ENCODE peak calls at places on chromosomes 7 and 10, in six cellular contexts. K is GM12878, Y is fibroblast of mammary gland, V is adrenal gland, T is sigmoid colon, H is fibroblast of lung. P is an unnamed sample.
A peak's percentile ranks its signal among the peaks of the same experiment; 100 is the strongest.

GRCh38 chr10:17075510-17075909 is 54.1 kb downstream of the CUBN start:
- DNase-seq in K (no peak), Y (peak; percentile 97), V (peak; percentile 30), T (no peak), H (peak; percentile 96), P (no peak)

GRCh38 chr7:28435152-28435551 is 22.8 kb downstream of the CREB5 start:
- DNase-seq in K (no peak), Y (no peak), V (no peak), T (no peak), H (no peak), P (no peak)

GRCh38 chr7:4468320-4469102 is 213.6 kb upstream of the FOXK1 start:
- DNase-seq in K (no peak), Y (no peak), V (no peak), T (no peak), H (no peak), P (no peak)

GRCh38 chr10:95480102-95480900 is 80.9 kb downstream of the SORBS1 start:
- DNase-seq in K (no peak), Y (peak; percentile 14), V (peak; percentile 45), T (peak; percentile 77), H (no peak), P (no peak)

GRCh38 chr7:137846588-137847417 is at the start of gene DGKI:
- DNase-seq in K (no peak), Y (no peak), V (no peak), T (no peak), H (peak; percentile 33), P (no peak)

GRCh38 chr7:112995091-112995824 is 91.4 kb downstream of the GPR85 start:
- DNase-seq in K (no peak), Y (peak; percentile 81), V (no peak), T (no peak), H (peak; percentile 92), P (no peak)

GRCh38 chr7:20776214-20776875 is 10.3 kb downstream of the SP8 start:
- DNase-seq in K (no peak), Y (no peak), V (no peak), T (no peak), H (no peak), P (no peak)

GRCh38 chr7:139745330-139746143 is 32.3 kb downstream of the HIPK2 start:
- DNase-seq in K (no peak), Y (peak; percentile 57), V (no peak), T (no peak), H (no peak), P (no peak)

GRCh38 chr7:158495780-158496179 is 91.8 kb downstream of the PTPRN2 start:
- DNase-seq in K (no peak), Y (peak; percentile 10), V (peak; percentile 5), T (no peak), H (no peak), P (no peak)

GRCh38 chr10:107553470-107553869 is 389.0 kb upstream of the SORCS1 start:
- DNase-seq in K (peak; percentile 37), Y (peak; percentile 49), V (no peak), T (no peak), H (peak; percentile 66), P (no peak)

GRCh38 chr7:37354661-37355131 is 94.0 kb downstream of the ELMO1 start:
- DNase-seq in K (no peak), Y (peak; percentile 63), V (peak; percentile 65), T (peak; percentile 88), H (peak; percentile 11), P (no peak)

GRCh38 chr10:34249634-34250033 is 565.5 kb downstream of the PARD3 start:
- DNase-seq in K (no peak), Y (no peak), V (no peak), T (no peak), H (no peak), P (no peak)

GRCh38 chr10:102650655-102651454 is 6.6 kb downstream of the TRIM8 start:
- DNase-seq in K (no peak), Y (no peak), V (no peak), T (no peak), H (no peak), P (no peak)

GRCh38 chr10:102153093-102153620 is 968 bp downstream of the NOLC1 start:
- DNase-seq in K (no peak), Y (no peak), V (no peak), T (no peak), H (peak; percentile 16), P (no peak)

GRCh38 chr7:35624299-35625186 is 70.4 kb downstream of the HERPUD2 start:
- DNase-seq in K (no peak), Y (peak; percentile 39), V (peak; percentile 44), T (no peak), H (peak; percentile 22), P (peak; percentile 9)

GRCh38 chr10:75246506-75246905 is 10.7 kb upstream of the COMTD1 start:
- DNase-seq in K (no peak), Y (no peak), V (no peak), T (no peak), H (no peak), P (no peak)

GRCh38 chr7:151330656-151331055 is 11.0 kb upstream of the NUB1 start:
- DNase-seq in K (no peak), Y (no peak), V (no peak), T (no peak), H (no peak), P (no peak)

GRCh38 chr7:6640246-6640721 is 3.2 kb downstream of the ZNF316 start:
- DNase-seq in K (no peak), Y (peak; percentile 93), V (no peak), T (no peak), H (peak; percentile 29), P (no peak)

GRCh38 chr10:46084321-46085165 is 38.5 kb upstream of the MSMB start:
- DNase-seq in K (no peak), Y (no peak), V (no peak), T (no peak), H (no peak), P (no peak)

DNA sequence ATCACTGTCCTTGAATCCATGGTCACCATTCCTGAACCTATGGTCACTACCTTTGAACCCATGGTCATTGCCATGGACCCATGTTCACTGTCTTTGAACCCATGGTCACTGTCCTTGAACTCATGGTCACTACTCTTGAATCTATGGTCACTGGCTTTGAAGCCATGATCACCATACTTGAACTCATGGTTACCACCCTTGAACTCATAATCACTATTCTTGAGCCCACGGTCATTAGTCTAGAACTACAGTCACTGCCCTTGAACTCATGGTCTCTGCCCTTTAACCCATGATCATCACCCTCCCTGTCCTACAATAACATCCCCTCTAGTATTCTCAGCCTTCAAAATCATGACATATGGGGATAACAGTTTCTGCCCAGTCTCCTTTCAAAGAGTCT is 270.5 kb downstream of the CXCL12 start:
- DNase-seq in K (no peak), Y (no peak), V (no peak), T (no peak), H (no peak), P (no peak)
- H3K4me3 ChIP-seq in K (no peak overlapping the region), Y (no peak overlapping the region), V (no peak overlapping the region), T (no peak overlapping the region), H (no peak overlapping the region), P (no peak overlapping the region)

GRCh38 chr7:85815511-85815910 is 628.7 kb upstream of the SEMA3D start:
- DNase-seq in K (no peak), Y (no peak), V (no peak), T (no peak), H (no peak), P (no peak)
- H3K4me3 ChIP-seq in K (no peak overlapping the region), Y (no peak overlapping the region), V (no peak overlapping the region), T (no peak overlapping the region), H (no peak overlapping the region), P (no peak overlapping the region)

GRCh38 chr7:116501425-116502167 is 2.1 kb downstream of the CAV2 start:
- DNase-seq in K (no peak), Y (peak; percentile 36), V (no peak), T (no peak), H (peak; percentile 75), P (no peak)
- H3K4me3 ChIP-seq in K (no peak overlapping the region), Y (peak overlapping the region; percentile 91), V (no peak overlapping the region), T (peak overlapping the region; percentile 61), H (peak overlapping the region; percentile 93), P (no peak overlapping the region)

GRCh38 chr7:100584046-100584676 is 1.8 kb downstream of the LRCH4 start:
- DNase-seq in K (no peak), Y (peak; percentile 27), V (no peak), T (peak; percentile 68), H (no peak), P (peak; percentile 40)

GRCh38 chr7:100582041-100582579 is 3.8 kb downstream of the LRCH4 start:
- DNase-seq in K (no peak), Y (no peak), V (no peak), T (no peak), H (no peak), P (no peak)

GRCh38 chr7:100584677-100585510 is 1.0 kb downstream of the LRCH4 start:
- DNase-seq in K (no peak), Y (peak; percentile 75), V (peak; percentile 77), T (peak; percentile 77), H (peak; percentile 82), P (no peak)

GRCh38 chr7:100582650-100583049 is 3.3 kb downstream of the LRCH4 start:
- DNase-seq in K (no peak), Y (no peak), V (no peak), T (no peak), H (no peak), P (no peak)

GRCh38 chr7:100583132-100584045 is 2.5 kb downstream of the LRCH4 start:
- DNase-seq in K (peak; percentile 44), Y (peak; percentile 51), V (peak; percentile 65), T (peak; percentile 85), H (peak; percentile 53), P (peak; percentile 73)
- H3K4me3 ChIP-seq in K (peak overlapping the region; percentile 83), Y (peak overlapping the region; percentile 27), V (no peak overlapping the region), T (peak overlapping the region; percentile 98), H (peak overlapping the region; percentile 62), P (peak overlapping the region; percentile 86)

P was measured in CD4-positive, CD25-positive, alpha-beta regulatory T cell.